ENCODE peak calls at places on chromosomes 6 and 20, in six cellular contexts. P is DND-41, Q is IMR-90, R is colonic mucosa, Y is breast epithelium, Z is hepatocyte. X is an unnamed sample.

GRCh38 chr20:16017656-16018055 is 555.6 kb downstream of the KIF16B start:
- DNase-seq in Q (no peak), Y (no peak), P (no peak), R (no peak), Z (no peak), X (no peak)

GRCh38 chr20:58543274-58543673 is 28.1 kb upstream of the APCDD1L start:
- DNase-seq in P (no peak), R (no peak), Q (no peak), Z (no peak), Y (no peak), X (no peak)

GRCh38 chr20:58140787-58141396 is 87.6 kb downstream of the ANKRD60 start:
- DNase-seq in R (no peak), Y (no peak), P (no peak), Z (no peak), Q (no peak), X (no peak)

GRCh38 chr6:142008016-142008735 is 124.5 kb upstream of the GJE1 start:
- DNase-seq in Z (no peak), Q (no peak), P (no peak), Y (no peak), R (no peak), X (no peak)

GRCh38 chr20:11891081-11891826 is 26.4 kb upstream of the BTBD3 start:
- DNase-seq in Y (no peak), Q (peak), R (peak), Z (peak), P (peak), X (no peak)

GRCh38 chr6:54194067-54194466 is 82.8 kb downstream of the MLIP start:
- DNase-seq in Q (peak), Y (no peak), R (no peak), Z (peak), P (no peak), X (no peak)

GRCh38 chr6:169883316-169883715 is 131.9 kb downstream of the ERMARD start:
- DNase-seq in P (no peak), Y (no peak), R (no peak), Q (no peak), Z (no peak), X (no peak)

GRCh38 chr6:121837545-121838229 is 402.2 kb downstream of the GJA1 start:
- DNase-seq in Q (peak), Y (no peak), R (no peak), P (no peak), Z (no peak), X (no peak)

GRCh38 chr6:31498748-31499147 is 803 bp downstream of the MICB start:
- DNase-seq in Y (no peak), Z (peak), R (no peak), P (no peak), Q (no peak), X (no peak)

GRCh38 chr6:26200918-26201721 is 113.9 kb downstream of the HFE start:
- DNase-seq in R (no peak), Y (no peak), Z (no peak), Q (no peak), P (no peak), X (no peak)

GRCh38 chr20:14948416-14948815 is 611.0 kb upstream of the FLRT3 start:
- DNase-seq in R (no peak), P (no peak), Z (no peak), Q (no peak), Y (no peak), X (peak)

GRCh38 chr6:72466971-72467566 is 154.8 kb upstream of the KCNQ5 start:
- DNase-seq in R (no peak), Q (no peak), P (no peak), Z (no peak), Y (no peak), X (no peak)

GRCh38 chr6:24412294-24412693 is 9.6 kb downstream of the MRS2 start:
- DNase-seq in Q (no peak), R (no peak), Y (no peak), P (no peak), Z (no peak), X (peak)

GRCh38 chr6:37311666-37312473 is 41.9 kb upstream of the RNF8 start:
- DNase-seq in Y (no peak), Z (peak), Q (peak), P (peak), R (no peak), X (peak)

GRCh38 chr6:51350308-51350904 is 531.7 kb downstream of the TFAP2B start:
- DNase-seq in Z (peak), Y (no peak), R (no peak), Q (no peak), P (no peak), X (peak)

GRCh38 chr20:49608752-49609670 is 41.1 kb upstream of the PTGIS start:
- DNase-seq in P (peak), Z (peak), R (peak), Y (peak), Q (no peak), X (peak)

GRCh38 chr6:152293404-152293803 is 343.8 kb downstream of the SYNE1 start:
- DNase-seq in Y (no peak), R (no peak), Q (no peak), P (no peak), Z (no peak), X (no peak)

GRCh38 chr6:81166770-81167169 is 585.7 kb downstream of the TENT5A start:
- DNase-seq in Q (peak), P (peak), R (no peak), Z (no peak), Y (no peak), X (peak)

GRCh38 chr20:1012359-1013168 is 10.5 kb upstream of the RSPO4 start:
- DNase-seq in P (no peak), R (no peak), Z (no peak), Y (no peak), Q (no peak), X (no peak)

GRCh38 chr20:44092551-44093248 is 94.3 kb downstream of the JPH2 start:
- DNase-seq in Q (peak), Y (no peak), P (peak), Z (peak), R (peak), X (peak)

GRCh38 chr20:51447097-51447764 is 95.3 kb downstream of the NFATC2 start:
- DNase-seq in Y (peak), P (no peak), Z (peak), Q (peak), R (peak), X (no peak)

GRCh38 chr6:37141291-37142046 is 28.5 kb upstream of the PIM1 start:
- DNase-seq in Y (no peak), Z (peak), R (no peak), P (no peak), Q (peak), X (no peak)

GRCh38 chr6:142838821-142839685 is 105.9 kb downstream of the HIVEP2 start:
- DNase-seq in P (no peak), Z (no peak), R (no peak), Y (no peak), Q (peak), X (no peak)

GRCh38 chr6:98716341-98716740 is 118.0 kb upstream of the POU3F2 start:
- DNase-seq in P (no peak), Z (no peak), Y (no peak), Q (no peak), R (no peak), X (no peak)

GRCh38 chr6:143806282-143807102 is 36.6 kb upstream of the LTV1 start:
- DNase-seq in P (no peak), Q (peak), Y (no peak), R (no peak), Z (peak), X (no peak)

GRCh38 chr6:17968081-17968518 is 19.3 kb downstream of the KIF13A start:
- DNase-seq in Q (peak), Y (no peak), R (no peak), P (no peak), Z (no peak), X (no peak)

GRCh38 chr20:41425180-41425884 is 58.7 kb upstream of the EMILIN3 start:
- DNase-seq in Q (peak), Z (no peak), R (no peak), Y (no peak), P (no peak), X (peak)

GRCh38 chr20:10673831-10674683 is at the start of gene JAG1:
- DNase-seq in Q (peak), P (no peak), Z (peak), R (peak), Y (peak), X (peak)

GRCh38 chr6:47258724-47259347 is 50.9 kb downstream of the TNFRSF21 start:
- DNase-seq in Y (no peak), Z (no peak), R (no peak), Q (no peak), P (no peak), X (peak)

GRCh38 chr6:37033255-37033654 is 27.8 kb downstream of the FGD2 start:
- DNase-seq in Y (no peak), Q (peak), P (no peak), R (no peak), Z (no peak), X (no peak)

GRCh38 chr6:47144306-47144705 is 102.2 kb upstream of the ADGRF1 start:
- DNase-seq in Q (peak), Z (no peak), Y (no peak), R (no peak), P (no peak), X (no peak)

GRCh38 chr20:17617212-17617867 is 47.5 kb downstream of the DSTN start:
- DNase-seq in Q (no peak), R (peak), Z (peak), Y (peak), P (no peak), X (no peak)

GRCh38 chr6:109453594-109454482 is 1.7 kb downstream of the MICAL1 start:
- DNase-seq in Q (no peak), P (peak), Y (no peak), Z (no peak), R (no peak), X (no peak)

GRCh38 chr20:44153636-44154043 is 33.3 kb downstream of the JPH2 start:
- DNase-seq in P (no peak), Q (peak), R (no peak), Z (no peak), Y (no peak), X (peak)

GRCh38 chr20:50392138-50392866 is 117.9 kb upstream of the PTPN1 start:
- DNase-seq in Z (no peak), Y (no peak), Q (no peak), P (no peak), R (no peak), X (no peak)

DNA sequence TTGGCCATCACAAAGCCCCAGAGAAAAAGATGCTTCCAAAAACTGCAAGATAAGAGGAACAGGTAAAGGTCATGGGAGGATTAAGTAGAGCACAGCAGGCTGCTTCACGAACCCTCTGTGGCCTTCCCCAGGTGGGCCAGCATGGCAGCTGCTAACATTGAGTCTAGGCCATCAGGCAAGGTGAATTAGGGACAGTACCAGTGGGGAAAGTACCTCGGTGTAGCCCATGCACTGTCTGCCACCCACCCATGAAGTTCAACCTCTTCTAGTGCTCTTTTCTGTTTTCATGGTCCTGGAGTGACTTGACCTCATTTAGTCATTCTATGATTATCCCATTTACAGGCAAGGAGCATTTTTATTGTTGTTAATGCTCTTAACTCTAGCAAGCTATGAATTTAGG is 108.6 kb upstream of the DUSP22 start:
- DNase-seq in Z (no peak), P (no peak), Y (no peak), R (no peak), Q (no peak), X (no peak)
- H3K4me3 ChIP-seq in Z (no peak), P (no peak), Y (no peak), R (no peak), Q (no peak), X (no peak)

GRCh38 chr6:112251170-112251945 is 3.0 kb downstream of the LAMA4 start:
- DNase-seq in Q (peak), P (no peak), R (no peak), Z (no peak), Y (no peak), X (no peak)
- H3K4me3 ChIP-seq in Q (peak), P (no peak), R (peak), Z (peak), Y (peak), X (no peak)

GRCh38 chr20:4638826-4639225 is 82.9 kb upstream of the PRND start:
- DNase-seq in P (no peak), Y (no peak), Q (no peak), Z (no peak), R (no peak), X (no peak)
- H3K4me3 ChIP-seq in P (no peak), Y (no peak), Q (no peak), Z (no peak), R (no peak), X (no peak)

GRCh38 chr6:35737413-35738211 is 780 bp downstream of the ARMC12 start:
- DNase-seq in P (no peak), Y (no peak), Q (peak), Z (peak), R (peak), X (peak)
- H3K4me3 ChIP-seq in P (no peak), Y (no peak), Q (no peak), Z (no peak), R (no peak), X (no peak)

GRCh38 chr20:37396520-37397075 is 50.7 kb downstream of the SRC start:
- DNase-seq in Z (peak), P (no peak), Y (no peak), R (no peak), Q (no peak), X (no peak)
- H3K4me3 ChIP-seq in Z (no peak), P (no peak), Y (no peak), R (no peak), Q (no peak), X (no peak)

DNA sequence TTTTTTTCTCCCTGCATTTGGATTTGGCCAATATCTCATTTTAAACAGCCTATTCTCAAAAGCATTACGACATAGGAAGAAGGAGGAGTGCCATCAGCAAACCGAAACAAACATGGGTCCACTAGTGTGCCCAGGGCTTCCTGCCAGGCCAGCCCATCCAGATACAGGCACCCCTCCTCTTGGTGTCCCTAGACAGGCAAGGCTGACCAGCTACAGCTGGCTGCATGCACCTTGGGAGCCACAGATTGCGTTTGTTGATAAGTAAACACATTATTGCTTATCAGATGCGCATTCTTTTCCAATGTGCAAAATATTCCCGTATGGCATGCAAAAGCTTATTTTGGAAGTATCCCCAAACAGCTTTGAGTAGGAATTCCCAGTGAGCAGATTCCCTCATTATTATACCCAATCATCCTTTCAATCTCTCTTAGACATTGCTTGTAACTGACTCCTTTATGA is 184.4 kb upstream of the MARCKS start:
- DNase-seq in Y (no peak), R (no peak), Z (no peak), Q (peak), P (no peak), X (no peak)
- H3K4me3 ChIP-seq in Y (peak), R (no peak), Z (no peak), Q (peak), P (no peak), X (no peak)

X was measured in Jurkat, Clone E6-1.